ENCODE peak calls at places on chromosomes 2 and 18, in six cellular contexts. C is kidney epithelial cell, I is dorsolateral prefrontal cortex, M is MM.1S, Q is transverse colon, Z is psoas muscle. T is an unnamed sample. For H3K27me3, the result is how much of the 10 kb centered on the place peaks cover.

GRCh38 chr2:137202310-137202709 is 437.0 kb downstream of the THSD7B start:
- DNase-seq in C (no peak), Q (no peak), I (no peak), M (no peak), Z (no peak), T (no peak)

GRCh38 chr2:43312751-43313641 is 86.6 kb upstream of the ZFP36L2 start:
- DNase-seq in C (no peak), Q (no peak), Z (no peak), M (no peak), I (no peak), T (no peak)

GRCh38 chr2:24354382-24354781 is 6.0 kb downstream of the ITSN2 start:
- DNase-seq in C (no peak), I (no peak), Z (no peak), Q (no peak), M (no peak), T (no peak)

GRCh38 chr2:71690876-71691275 is 237.5 kb downstream of the DYSF start:
- DNase-seq in Q (no peak), C (no peak), M (no peak), Z (peak), I (no peak), T (no peak)

GRCh38 chr2:163187119-163187518 is 348.6 kb upstream of the KCNH7 start:
- DNase-seq in C (no peak), Q (no peak), I (no peak), M (no peak), Z (no peak), T (no peak)

GRCh38 chr2:236908456-236909388 is 177.0 kb upstream of the COPS8 start:
- DNase-seq in Q (no peak), I (no peak), Z (no peak), C (no peak), M (no peak), T (no peak)

GRCh38 chr18:49590608-49591007 is 28.8 kb downstream of the LIPG start:
- DNase-seq in Q (peak), Z (no peak), M (no peak), I (no peak), C (no peak), T (no peak)

GRCh38 chr18:52045946-52046345 is 294.1 kb upstream of the DCC start:
- DNase-seq in Q (no peak), I (no peak), M (no peak), C (peak), Z (no peak), T (no peak)

GRCh38 chr2:175010848-175011254 is 5.7 kb upstream of the CHN1 start:
- DNase-seq in C (no peak), Q (no peak), Z (no peak), M (no peak), I (no peak), T (no peak)

GRCh38 chr2:178377046-178377445 is 73.9 kb downstream of the PRKRA start:
- DNase-seq in C (no peak), I (no peak), Z (no peak), Q (no peak), M (no peak), T (no peak)

GRCh38 chr18:23226386-23226785 is 91.1 kb downstream of the CABLES1 start:
- DNase-seq in M (no peak), C (no peak), Q (no peak), I (no peak), Z (no peak), T (no peak)

GRCh38 chr2:5982217-5982910 is 290.2 kb downstream of the SOX11 start:
- DNase-seq in Q (no peak), Z (no peak), M (no peak), I (no peak), C (no peak), T (no peak)

GRCh38 chr2:181657379-181657778 is 474 bp upstream of the CERKL start:
- DNase-seq in C (no peak), Q (no peak), Z (no peak), I (no peak), M (no peak), T (no peak)

GRCh38 chr2:228599297-228599696 is 417.8 kb upstream of the SPHKAP start:
- DNase-seq in I (no peak), M (peak), Z (no peak), C (no peak), Q (peak), T (no peak)

GRCh38 chr2:54658548-54659207 is 64.8 kb upstream of the EML6 start:
- DNase-seq in C (peak), Q (no peak), I (no peak), M (no peak), Z (no peak), T (no peak)

GRCh38 chr2:234674781-234675201 is 177.9 kb upstream of the ARL4C start:
- DNase-seq in Z (no peak), M (no peak), I (no peak), C (peak), Q (no peak), T (no peak)

GRCh38 chr2:239257511-239257937 is 143.3 kb downstream of the HDAC4 start:
- DNase-seq in I (peak), Z (peak), M (peak), C (peak), Q (no peak), T (no peak)

GRCh38 chr2:128786800-128787478 is 468.3 kb upstream of the HS6ST1 start:
- DNase-seq in I (no peak), Q (no peak), Z (no peak), C (no peak), M (no peak), T (no peak)

GRCh38 chr18:73414069-73414468 is 546.3 kb upstream of the NETO1 start:
- DNase-seq in C (no peak), M (no peak), Z (no peak), I (no peak), Q (no peak), T (no peak)

GRCh38 chr18:73407506-73407905 is 539.7 kb upstream of the NETO1 start:
- DNase-seq in M (no peak), C (no peak), Q (no peak), I (no peak), Z (no peak), T (no peak)

GRCh38 chr18:73409242-73409641 is 541.5 kb upstream of the NETO1 start:
- DNase-seq in C (no peak), Z (no peak), I (no peak), M (no peak), Q (no peak), T (no peak)

GRCh38 chr18:73408434-73408833 is 540.6 kb upstream of the NETO1 start:
- DNase-seq in I (no peak), C (no peak), Q (no peak), Z (no peak), M (no peak), T (no peak)
- TF ChIP-seq CTCF in I (no peak), C (no peak), Q (no peak), Z (no peak), M (no peak), T (no peak)

DNA sequence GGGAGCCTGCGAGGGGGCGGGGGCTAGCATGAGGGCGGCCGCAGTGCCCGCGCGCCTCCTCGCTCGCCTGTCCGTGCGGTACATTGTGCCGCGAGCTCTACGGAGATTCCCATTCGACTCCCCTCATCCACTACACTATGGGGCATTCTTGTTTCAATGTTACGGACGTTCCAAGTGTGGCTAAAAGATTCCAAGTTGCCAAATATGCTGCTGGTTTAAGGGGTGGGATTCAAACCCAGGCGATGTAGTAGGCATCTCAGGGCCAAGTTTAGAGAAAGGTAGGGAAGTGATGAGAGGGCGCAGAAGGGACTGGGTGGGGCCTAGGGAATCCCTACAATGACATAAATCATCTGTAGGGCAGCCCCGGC is 10.0 kb upstream of the CRYBA2 start:
- DNase-seq in C (no peak), Q (no peak), Z (no peak), M (no peak), I (no peak), T (no peak)
- H3K27me3 ChIP-seq in C (half or more), Q (half or more), Z (under half), M (half or more), I (under half), T (half or more)

GRCh38 chr2:120947982-120948661 is 212.5 kb downstream of the GLI2 start:
- DNase-seq in Q (no peak), M (no peak), Z (no peak), I (no peak), C (no peak), T (no peak)

GRCh38 chr2:120948662-120949011 is 213.0 kb downstream of the GLI2 start:
- DNase-seq in I (no peak), C (no peak), M (no peak), Z (peak), Q (no peak), T (no peak)

GRCh38 chr2:120949957-120950590 is 214.4 kb downstream of the GLI2 start:
- DNase-seq in I (no peak), M (no peak), C (no peak), Q (no peak), Z (no peak), T (no peak)

GRCh38 chr2:120947327-120947726 is 211.7 kb downstream of the GLI2 start:
- DNase-seq in Z (no peak), Q (no peak), C (no peak), I (no peak), M (no peak), T (no peak)

DNA sequence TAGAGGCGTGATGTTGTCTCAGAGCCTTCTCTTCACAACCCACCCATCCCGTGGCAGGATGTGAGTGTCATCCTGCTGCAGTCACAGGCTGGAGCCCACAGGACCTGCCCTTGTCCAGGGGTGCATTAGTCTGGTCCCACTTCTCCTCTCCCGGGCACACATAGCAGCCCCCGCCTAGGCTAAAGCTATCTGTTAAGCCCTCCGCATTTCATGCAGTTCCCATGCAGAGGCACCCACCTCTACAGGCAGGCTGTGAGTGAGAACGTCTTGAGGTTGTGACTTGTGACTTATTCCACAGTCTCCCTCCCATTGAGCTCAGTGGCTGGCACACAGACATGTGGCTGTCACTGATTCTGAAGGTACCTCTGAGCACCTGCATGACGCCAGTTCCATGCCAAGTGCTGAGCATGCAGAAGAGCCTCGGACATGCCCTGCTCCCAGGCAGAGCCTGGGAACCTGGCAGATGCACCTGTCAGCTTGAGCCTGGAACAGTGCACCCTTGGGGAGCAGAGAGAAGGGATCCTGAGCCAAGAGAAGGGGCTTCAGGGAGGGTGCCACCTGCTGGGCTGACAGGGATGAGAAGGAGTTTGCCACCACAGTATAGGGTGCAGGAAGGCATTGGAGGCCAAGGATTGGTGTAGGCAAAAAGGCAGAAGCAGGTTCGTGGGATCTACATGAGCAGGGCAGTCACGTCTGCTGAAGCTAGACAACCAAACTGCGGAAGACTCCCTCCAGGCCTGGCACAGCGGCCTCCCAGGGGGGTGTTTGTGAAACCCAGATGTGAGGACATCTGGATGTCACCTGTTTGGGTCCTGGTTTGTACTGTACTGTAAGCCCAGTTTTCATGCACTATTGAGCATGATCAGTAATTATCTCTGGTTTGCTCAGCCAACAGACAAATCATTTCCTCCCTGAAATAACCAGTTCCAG is 213.6 kb downstream of the GLI2 start:
- DNase-seq in Q (no peak), I (no peak), Z (no peak), C (no peak), M (no peak), T (no peak)
- TF ChIP-seq CTCF in Q (peak), I (no peak), Z (peak), C (peak), M (no peak), T (peak)

DNA sequence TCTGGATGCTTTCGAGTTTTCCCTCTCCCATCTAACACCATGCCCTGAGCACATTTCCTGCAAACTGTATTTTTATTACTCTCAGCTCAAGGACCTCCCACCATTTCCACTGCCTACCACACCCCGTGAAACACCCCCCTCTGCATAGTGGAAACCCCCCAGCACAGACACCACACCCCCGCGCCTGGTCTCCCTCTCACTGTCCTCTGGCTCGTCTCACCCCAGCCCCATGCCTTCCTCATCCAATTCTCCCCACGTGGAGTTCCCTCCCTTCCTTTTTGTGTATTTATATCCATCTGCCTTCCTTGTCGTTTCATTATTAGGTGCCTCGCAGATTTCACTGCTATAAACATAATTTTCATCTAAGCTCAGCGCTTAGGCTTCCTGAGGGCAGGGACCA is 307.5 kb downstream of the CELF4 start:
- DNase-seq in Z (no peak), Q (no peak), M (no peak), I (no peak), C (no peak), T (no peak)
- H3K27me3 ChIP-seq in Z (under half), Q (half or more), M (under half), I (under half), C (half or more), T (half or more)

GRCh38 chr2:172783091-172783898 is 47.6 kb downstream of the RAPGEF4 start:
- DNase-seq in M (no peak), Q (no peak), C (peak), Z (no peak), I (no peak), T (no peak)
- TF ChIP-seq CTCF in M (no peak), Q (no peak), C (peak), Z (no peak), I (no peak), T (peak)

GRCh38 chr2:100381240-100381639 is 36.2 kb downstream of the CHST10 start:
- DNase-seq in I (peak), Q (peak), Z (peak), C (no peak), M (peak), T (peak)
- H3K27me3 ChIP-seq in I (under half), Q (under half), Z (under half), C (under half), M (under half), T (under half)

GRCh38 chr2:233384017-233384416 is 29.7 kb downstream of the DGKD start:
- DNase-seq in C (no peak), I (no peak), M (no peak), Z (no peak), Q (no peak), T (no peak)
- TF ChIP-seq CTCF in C (no peak), I (no peak), M (no peak), Z (no peak), Q (no peak), T (no peak)

GRCh38 chr2:15764683-15765011 is 173.0 kb downstream of the DDX1 start:
- DNase-seq in M (no peak), C (no peak), Q (no peak), Z (no peak), I (no peak), T (no peak)
- H3K27me3 ChIP-seq in M (under half), C (under half), Q (under half), Z (under half), I (under half), T (under half)